ENCODE peak calls at places on chromosomes 7 and 10, in four cellular contexts. U is esophagus muscularis mucosa, H is stomach, T is K562. G is an unnamed sample.

GRCh38 chr10:21993360-21994001 is 10.0 kb downstream of the DNAJC1 start:
- DNase-seq in H (no peak), U (no peak), T (no peak), G (no peak)

GRCh38 chr7:7861211-7861633 is 107.4 kb upstream of the GLCCI1 start:
- DNase-seq in H (no peak), T (no peak), U (no peak), G (no peak)

GRCh38 chr7:18520450-18521235 is 25.1 kb downstream of the HDAC9 start:
- DNase-seq in T (no peak), U (no peak), H (no peak), G (no peak)

GRCh38 chr7:120981888-120982615 is 6.5 kb upstream of the CPED1 start:
- DNase-seq in T (no peak), H (no peak), U (no peak), G (no peak)

GRCh38 chr10:116270691-116271592 is 2.1 kb downstream of the GFRA1 start:
- DNase-seq in H (no peak), U (no peak), T (no peak), G (peak; percentile 26)

GRCh38 chr10:34102237-34102673 is 712.8 kb downstream of the PARD3 start:
- DNase-seq in U (peak; percentile 93), T (no peak), H (no peak), G (peak; percentile 64)

GRCh38 chr7:123552641-123553040 is 5.0 kb downstream of the NDUFA5 start:
- DNase-seq in U (no peak), T (peak; percentile 42), H (no peak), G (no peak)

GRCh38 chr10:21141946-21142345 is 244.8 kb upstream of the NEBL start:
- DNase-seq in H (no peak), U (no peak), T (no peak), G (no peak)

GRCh38 chr7:129781856-129782256 is 170.3 kb downstream of the NRF1 start:
- DNase-seq in T (no peak), U (no peak), H (no peak), G (no peak)

GRCh38 chr7:131090866-131091692 is 236.6 kb upstream of the MKLN1 start:
- DNase-seq in H (no peak), T (no peak), U (no peak), G (no peak)

GRCh38 chr7:50560865-50561351 is 4.3 kb downstream of the DDC start:
- DNase-seq in H (no peak), T (no peak), U (no peak), G (peak; percentile 47)

GRCh38 chr7:43569424-43569823 is 13.5 kb upstream of the STK17A start:
- DNase-seq in T (no peak), H (no peak), U (peak; percentile 70), G (no peak)

GRCh38 chr7:11911900-11912299 is 79.9 kb upstream of the THSD7A start:
- DNase-seq in U (no peak), H (no peak), T (no peak), G (no peak)

GRCh38 chr7:117202511-117202910 is 120.3 kb downstream of the WNT2 start:
- DNase-seq in T (no peak), U (no peak), H (no peak), G (no peak)

GRCh38 chr10:103839867-103840746 is 15.3 kb downstream of the SH3PXD2A start:
- DNase-seq in T (no peak), H (peak; percentile 52), U (no peak), G (no peak)

GRCh38 chr10:24851595-24851994 is 100.8 kb downstream of the PRTFDC1 start:
- DNase-seq in T (no peak), U (no peak), H (peak; percentile 81), G (no peak)

GRCh38 chr7:95478139-95479037 is 7.4 kb upstream of the ASB4 start:
- DNase-seq in T (peak; percentile 17), U (no peak), H (no peak), G (peak; percentile 30)

GRCh38 chr10:11272915-11273389 is 255.3 kb downstream of the CELF2 start:
- DNase-seq in U (no peak), T (no peak), H (no peak), G (no peak)

GRCh38 chr10:12605580-12606405 is 256.4 kb downstream of the CAMK1D start:
- DNase-seq in T (no peak), U (peak; percentile 93), H (peak; percentile 80), G (peak; percentile 76)

GRCh38 chr7:150974468-150975391 is 3.4 kb downstream of the KCNH2 start:
- DNase-seq in T (peak; percentile 97), H (peak; percentile 55), U (no peak), G (no peak)

GRCh38 chr7:137343483-137343841 is at the start of gene PTN:
- DNase-seq in T (no peak), H (no peak), U (no peak), G (peak; percentile 39)

GRCh38 chr10:67077376-67077775 is 151.5 kb downstream of the LRRTM3 start:
- DNase-seq in T (no peak), U (no peak), H (no peak), G (no peak)

GRCh38 chr10:5476918-5477525 is 22.3 kb downstream of the CALML5 start:
- DNase-seq in U (no peak), H (no peak), T (no peak), G (no peak)

GRCh38 chr10:85548038-85548437 is 818.6 kb downstream of the GRID1 start:
- DNase-seq in T (no peak), H (no peak), U (no peak), G (no peak)

GRCh38 chr7:47085491-47086275 is 496.2 kb downstream of the TNS3 start:
- DNase-seq in T (no peak), H (no peak), U (peak; percentile 47), G (no peak)

GRCh38 chr10:100823194-100823593 is 77.8 kb downstream of the PAX2 start:
- DNase-seq in H (no peak), U (no peak), T (no peak), G (no peak)

GRCh38 chr7:51374936-51375335 is 58.3 kb upstream of the COBL start:
- DNase-seq in U (no peak), T (no peak), H (no peak), G (no peak)

GRCh38 chr10:102796407-102797176 is 40.6 kb downstream of the CYP17A1 start:
- DNase-seq in T (no peak), H (peak; percentile 79), U (peak; percentile 97), G (peak; percentile 80)

GRCh38 chr7:30474893-30475292 is 3.7 kb downstream of the NOD1 start:
- DNase-seq in U (no peak), H (no peak), T (no peak), G (no peak)

DNA sequence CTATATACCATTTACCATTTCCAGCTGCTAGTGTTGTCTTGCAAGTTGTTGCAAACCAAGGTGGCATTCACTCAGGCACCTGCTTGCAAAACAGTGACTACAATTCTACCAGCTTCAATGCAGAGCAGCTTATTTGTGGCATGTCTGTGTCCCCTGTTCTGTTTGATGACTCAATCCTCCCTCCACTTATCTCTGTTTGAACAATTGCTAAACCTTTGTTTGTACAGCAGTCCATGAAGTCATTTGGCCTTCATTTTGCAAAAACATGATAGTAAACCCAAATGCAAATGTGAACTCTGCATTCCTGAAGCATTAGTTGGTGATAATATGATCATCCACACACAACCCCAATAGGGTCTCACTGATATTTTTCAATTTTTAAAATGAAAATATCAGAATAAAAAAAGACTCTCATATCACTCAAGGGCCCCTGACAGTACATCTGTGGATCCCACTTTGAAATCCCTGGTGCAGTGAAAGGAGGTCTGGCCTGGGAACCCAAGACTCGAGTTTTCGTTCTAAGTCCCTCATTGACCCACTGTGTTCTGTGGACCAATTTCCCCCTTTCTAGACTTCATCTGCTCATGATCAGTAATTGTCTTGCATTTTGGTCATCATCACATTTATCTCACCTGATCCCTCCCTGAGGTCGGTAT is 425.4 kb downstream of the RPS24 start:
- DNase-seq in T (peak; percentile 51), U (no peak), H (no peak), G (no peak)
- TF ChIP-seq EP300 in T (peak; percentile 89), U (no peak), H (no peak), G (no peak)

GRCh38 chr10:2748287-2748686 is 319.1 kb upstream of the PFKP start:
- DNase-seq in T (no peak), H (no peak), U (no peak), G (no peak)

GRCh38 chr10:2746638-2747037 is 320.7 kb upstream of the PFKP start:
- DNase-seq in T (no peak), H (no peak), U (no peak), G (no peak)

GRCh38 chr10:2744547-2745212 is 322.7 kb upstream of the PFKP start:
- DNase-seq in T (no peak), H (no peak), U (no peak), G (no peak)

DNA sequence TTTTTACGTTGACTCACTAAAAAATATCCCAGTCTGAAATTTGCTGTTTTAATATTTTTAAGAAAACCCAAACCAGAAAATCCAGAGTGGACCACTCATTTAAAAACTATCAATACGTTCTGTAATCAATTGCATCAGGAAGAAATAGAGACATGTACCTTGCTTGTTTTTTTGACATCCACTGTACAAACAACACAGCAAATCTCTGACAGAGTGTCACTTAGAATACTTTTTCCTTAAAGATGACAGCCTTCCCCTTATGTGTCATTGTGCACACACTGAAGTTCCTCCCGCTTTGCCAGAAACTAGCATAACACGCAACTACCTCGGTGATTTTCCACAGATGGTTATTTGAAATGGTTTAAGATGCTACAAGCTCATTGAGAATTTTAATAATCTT is 321.7 kb upstream of the PFKP start:
- DNase-seq in U (no peak), T (no peak), H (no peak), G (no peak)
- TF ChIP-seq EP300 in U (no peak), T (no peak), H (no peak), G (no peak)

DNA sequence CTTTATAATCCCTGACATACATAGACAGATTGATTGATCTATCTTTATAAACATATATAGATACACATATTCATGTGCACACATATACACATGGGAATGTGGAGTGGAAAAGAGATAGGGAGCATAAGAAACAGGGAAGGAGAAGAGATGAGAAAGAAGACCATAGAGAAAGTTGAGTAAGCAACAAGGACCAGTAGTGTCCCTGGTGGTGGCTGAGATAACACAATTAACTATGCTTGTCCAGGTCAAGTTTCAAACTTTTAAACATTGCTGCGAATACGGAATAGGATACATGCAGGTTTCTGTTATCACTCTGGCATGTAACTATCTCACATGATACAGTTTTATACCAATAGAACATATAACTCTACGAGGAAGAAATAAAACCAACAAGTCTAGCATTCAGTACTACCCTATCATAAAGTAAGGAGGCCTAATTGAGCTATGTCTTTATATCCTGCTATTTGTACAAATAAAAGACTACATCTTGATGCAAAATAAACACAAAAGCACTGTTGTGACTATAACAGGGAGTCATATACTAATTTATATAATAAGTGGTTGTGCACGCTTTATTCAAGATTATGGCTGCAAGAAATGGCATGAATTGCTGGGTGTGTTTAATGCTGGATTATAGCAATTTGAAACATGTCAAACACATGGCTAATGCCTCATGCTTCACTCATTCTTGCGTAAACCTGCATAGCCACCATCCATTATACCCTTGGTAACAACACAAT is 8.0 kb downstream of the FOXP2 start:
- DNase-seq in U (no peak), T (no peak), H (no peak), G (no peak)
- TF ChIP-seq EP300 in U (no peak), T (no peak), H (no peak), G (no peak)

DNA sequence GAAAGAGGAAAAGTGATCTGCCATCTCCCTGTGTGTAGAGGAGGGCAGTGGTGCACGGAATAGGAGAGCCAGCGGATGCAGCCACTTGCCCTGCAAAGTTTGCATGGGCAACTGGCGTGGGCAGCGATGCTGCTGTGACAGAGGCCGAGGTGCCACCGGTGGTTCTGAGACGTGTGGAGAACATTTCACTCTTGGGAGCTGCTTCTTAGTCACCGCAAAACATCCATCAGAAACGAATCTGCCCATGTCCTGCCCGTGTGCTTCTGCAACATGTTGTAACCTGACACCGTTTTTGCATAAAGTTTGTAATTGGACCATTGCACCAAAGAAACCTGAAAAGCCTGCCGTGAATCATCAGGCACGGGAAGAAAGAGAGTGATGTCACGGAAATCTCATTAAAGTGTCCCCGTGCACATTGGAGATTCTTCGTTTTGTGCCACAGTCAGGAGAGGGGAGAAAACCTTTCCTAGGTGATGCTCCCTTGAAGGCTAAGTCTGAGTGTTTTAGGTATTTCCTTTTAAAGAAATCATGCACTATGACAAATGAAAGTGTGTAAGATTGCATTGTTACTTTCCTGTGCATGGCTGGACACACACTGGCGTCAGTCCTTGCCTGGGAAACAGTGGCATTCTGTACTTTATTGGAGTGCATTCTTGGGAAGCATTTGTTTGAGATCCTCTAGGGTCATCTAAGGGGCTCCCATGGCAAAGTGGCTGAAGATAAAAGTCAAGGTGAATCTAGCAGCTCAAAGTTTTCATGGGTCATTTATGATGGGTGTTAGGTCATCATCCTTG is 302.6 kb downstream of the KLF6 start:
- DNase-seq in H (peak; percentile 49), T (peak; percentile 15), U (no peak), G (peak; percentile 41)
- TF ChIP-seq EP300 in H (no peak), T (peak; percentile 23), U (peak; percentile 79), G (no peak)